ENCODE peak calls at places on chromosomes 5 and 9, in nine cellular contexts. A, U, K, W, H, G, E, J and X are unnamed samples.
A peak's percentile ranks its signal among the peaks of the same experiment; 100 is the strongest.

GRCh38 chr5:91030521-91031395 is 352.4 kb downstream of the ARRDC3 start:
- DNase-seq in A (no peak), U (no peak), K (no peak), W (no peak), H (no peak), G (no peak), E (no peak), J (no peak), X (no peak)

GRCh38 chr5:179817071-179817840 is 3.4 kb upstream of the SQSTM1 start:
- DNase-seq in A (peak; percentile 32), U (peak; percentile 49), K (no peak), W (no peak), H (no peak), G (peak; percentile 74), E (no peak), J (no peak), X (peak; percentile 60)

GRCh38 chr5:179401-179800 is 11.9 kb upstream of the LRRC14B start:
- DNase-seq in A (no peak), U (no peak), K (no peak), W (no peak), H (no peak), G (no peak), E (no peak), J (no peak), X (no peak)

GRCh38 chr5:113510836-113511451 is 2.5 kb upstream of the YTHDC2 start:
- DNase-seq in A (no peak), U (no peak), K (no peak), W (peak; percentile 59), H (no peak), G (no peak), E (no peak), J (peak; percentile 65), X (no peak)

GRCh38 chr9:126283799-126284465 is 42.7 kb upstream of the MVB12B start:
- DNase-seq in A (no peak), U (no peak), K (no peak), W (no peak), H (no peak), G (no peak), E (no peak), J (no peak), X (no peak)

GRCh38 chr9:36948051-36948450 is 86.0 kb downstream of the PAX5 start:
- DNase-seq in A (no peak), U (no peak), K (no peak), W (no peak), H (no peak), G (peak; percentile 51), E (no peak), J (no peak), X (no peak)

GRCh38 chr9:114792396-114792795 is 13.4 kb downstream of the TNFSF15 start:
- DNase-seq in A (no peak), U (no peak), K (no peak), W (no peak), H (no peak), G (no peak), E (no peak), J (no peak), X (no peak)

GRCh38 chr5:144436007-144436406 is 265.3 kb downstream of the KCTD16 start:
- DNase-seq in A (no peak), U (no peak), K (no peak), W (no peak), H (no peak), G (no peak), E (no peak), J (no peak), X (no peak)

GRCh38 chr9:6788175-6789016 is 30.6 kb downstream of the KDM4C start:
- DNase-seq in A (no peak), U (no peak), K (peak; percentile 39), W (peak; percentile 31), H (no peak), G (no peak), E (no peak), J (no peak), X (no peak)

GRCh38 chr5:172777381-172778222 is 6.6 kb upstream of the DUSP1 start:
- DNase-seq in A (peak; percentile 91), U (peak; percentile 91), K (peak; percentile 87), W (peak; percentile 93), H (peak; percentile 95), G (peak; percentile 92), E (no peak), J (peak; percentile 92), X (peak; percentile 93)

GRCh38 chr5:147464211-147464610 is 45.7 kb downstream of the DPYSL3 start:
- DNase-seq in A (no peak), U (no peak), K (no peak), W (peak; percentile 25), H (no peak), G (no peak), E (peak; percentile 72), J (peak; percentile 36), X (no peak)

GRCh38 chr5:69276422-69277174 is 41.9 kb downstream of the CDK7 start:
- DNase-seq in A (no peak), U (no peak), K (no peak), W (no peak), H (no peak), G (no peak), E (no peak), J (no peak), X (no peak)

GRCh38 chr5:179113945-179114641 is 53.9 kb downstream of the ZNF354C start:
- DNase-seq in A (no peak), U (no peak), K (peak; percentile 14), W (no peak), H (peak; percentile 4), G (no peak), E (no peak), J (no peak), X (no peak)

GRCh38 chr9:96567203-96567700 is 52.4 kb downstream of the CDC14B start:
- DNase-seq in A (no peak), U (no peak), K (no peak), W (no peak), H (no peak), G (no peak), E (no peak), J (no peak), X (no peak)

GRCh38 chr9:92291577-92291976 is 1.9 kb downstream of the IARS1 start:
- DNase-seq in A (no peak), U (no peak), K (no peak), W (no peak), H (no peak), G (no peak), E (no peak), J (no peak), X (no peak)

GRCh38 chr9:92293452-92294296 is at the start of gene IARS1:
- DNase-seq in A (peak; percentile 97), U (peak; percentile 98), K (peak; percentile 99), W (peak; percentile 98), H (peak; percentile 99), G (peak; percentile 99), E (peak; percentile 95), J (peak; percentile 99), X (peak; percentile 97)

GRCh38 chr9:92292338-92293074 is 991 bp downstream of the IARS1 start:
- DNase-seq in A (no peak), U (no peak), K (no peak), W (peak; percentile 49), H (no peak), G (no peak), E (no peak), J (no peak), X (no peak)

GRCh38 chr9:92294297-92294676 is 790 bp upstream of the IARS1 start:
- DNase-seq in A (no peak), U (no peak), K (no peak), W (peak; percentile 15), H (no peak), G (no peak), E (no peak), J (peak; percentile 9), X (peak; percentile 41)

DNA sequence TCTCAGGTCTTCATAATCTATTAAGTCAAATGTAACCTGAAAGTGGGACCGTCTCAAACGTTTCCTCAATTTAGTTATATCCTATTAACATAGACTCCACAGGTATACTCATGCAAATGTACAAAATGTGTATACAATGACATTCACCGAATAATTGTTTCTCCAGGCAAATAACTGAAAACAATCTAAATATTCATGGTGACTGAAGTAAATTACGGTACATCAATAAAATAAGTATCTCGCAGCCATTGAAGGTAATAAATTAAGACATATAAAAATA is 482 bp downstream of the IARS1 start:
- DNase-seq in A (no peak), U (no peak), K (no peak), W (no peak), H (no peak), G (no peak), E (no peak), J (no peak), X (no peak)
- H3K4me3 ChIP-seq in A (peak overlapping the region; percentile 90), U (peak overlapping the region; percentile 72), K (peak overlapping the region; percentile 69), W (peak overlapping the region; percentile 100), H (peak overlapping the region; percentile 78), G (peak overlapping the region; percentile 66), E (peak overlapping the region; percentile 92), J (peak overlapping the region; percentile 94), X (peak overlapping the region; percentile 77)

GRCh38 chr5:31251032-31251431 is 57.5 kb downstream of the CDH6 start:
- DNase-seq in A (no peak), U (no peak), K (no peak), W (no peak), H (no peak), G (no peak), E (no peak), J (no peak), X (no peak)

GRCh38 chr5:31250201-31250600 is 56.7 kb downstream of the CDH6 start:
- DNase-seq in A (no peak), U (no peak), K (no peak), W (no peak), H (no peak), G (no peak), E (no peak), J (no peak), X (no peak)
- H3K4me3 ChIP-seq in A (no peak overlapping the region), U (no peak overlapping the region), K (no peak overlapping the region), W (no peak overlapping the region), H (no peak overlapping the region), G (no peak overlapping the region), E (no peak overlapping the region), J (no peak overlapping the region), X (no peak overlapping the region)

GRCh38 chr9:121699271-121700164 is 48.1 kb downstream of the DAB2IP start:
- DNase-seq in A (peak; percentile 59), U (peak; percentile 67), K (peak; percentile 67), W (peak; percentile 60), H (peak; percentile 45), G (peak; percentile 82), E (no peak), J (peak; percentile 82), X (peak; percentile 75)
- H3K4me3 ChIP-seq in A (peak overlapping the region; percentile 30), U (peak overlapping the region; percentile 57), K (peak overlapping the region; percentile 60), W (peak overlapping the region; percentile 67), H (peak overlapping the region; percentile 37), G (peak overlapping the region; percentile 50), E (peak overlapping the region; percentile 70), J (peak overlapping the region; percentile 74), X (peak overlapping the region; percentile 68)

DNA sequence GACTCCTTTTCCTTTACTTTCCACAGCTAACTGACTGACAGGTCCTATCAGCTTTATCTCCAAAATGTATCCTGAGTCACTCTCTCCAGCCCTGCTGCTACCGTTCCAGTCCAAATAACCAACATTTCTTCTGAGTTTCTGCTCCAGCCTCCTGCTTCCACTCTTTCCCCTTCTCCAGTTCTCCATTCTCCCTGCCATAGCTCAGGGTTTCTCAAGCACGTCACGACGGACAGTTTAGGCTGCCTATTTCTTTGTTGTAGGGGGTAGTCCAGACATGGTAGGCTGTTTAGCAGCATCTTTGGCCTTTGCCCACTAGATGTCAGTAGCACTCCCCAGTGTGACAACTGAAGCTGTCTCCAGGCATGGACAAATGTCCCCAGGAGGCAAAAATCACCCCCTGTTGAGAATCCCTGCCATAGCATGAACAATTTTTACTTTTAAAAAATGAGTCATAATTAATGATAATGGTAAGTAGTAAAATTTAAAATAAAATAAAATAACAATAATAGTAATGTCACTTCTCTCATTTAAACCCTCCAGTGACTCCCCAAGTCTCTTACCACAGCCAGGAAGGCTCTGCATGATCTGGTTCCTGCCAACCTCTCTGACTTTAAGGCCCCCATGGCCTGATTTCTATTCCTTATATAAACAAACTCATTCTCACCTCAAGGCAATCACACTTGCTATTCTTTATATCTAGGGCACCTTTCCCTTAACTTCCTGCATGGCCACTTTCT is 105.4 kb upstream of the FER start:
- DNase-seq in A (peak; percentile 59), U (peak; percentile 18), K (peak; percentile 38), W (peak; percentile 54), H (peak; percentile 39), G (no peak), E (peak; percentile 71), J (peak; percentile 79), X (no peak)
- H3K4me3 ChIP-seq in A (no peak overlapping the region), U (no peak overlapping the region), K (no peak overlapping the region), W (no peak overlapping the region), H (no peak overlapping the region), G (no peak overlapping the region), E (no peak overlapping the region), J (peak overlapping the region; percentile 30), X (no peak overlapping the region)